ENCODE peak calls at places on chromosomes 12 and 14, in seven cellular contexts. Z, T, L, E, W, S and C are unnamed samples.
A peak's percentile ranks its signal among the peaks of the same experiment; 100 is the strongest.

GRCh38 chr12:115709410-115710065 is 568.0 kb downstream of the MED13L start:
- DNase-seq in L (peak; percentile 68), T (no peak), S (peak; percentile 14), W (peak; percentile 48), Z (peak; percentile 62), E (no peak), C (no peak)

GRCh38 chr14:101824339-101824727 is 62.8 kb downstream of the PPP2R5C start:
- DNase-seq in W (no peak), S (no peak), E (no peak), T (no peak), L (no peak), Z (peak; percentile 43), C (no peak)

GRCh38 chr14:32473476-32473875 is 144.4 kb downstream of the AKAP6 start:
- DNase-seq in T (no peak), L (peak; percentile 69), Z (peak; percentile 46), S (no peak), E (no peak), W (peak; percentile 19), C (peak; percentile 58)

GRCh38 chr12:111788178-111788654 is 21.5 kb downstream of the ALDH2 start:
- DNase-seq in Z (peak; percentile 52), W (no peak), E (no peak), T (no peak), S (no peak), L (peak; percentile 84), C (peak; percentile 47)

GRCh38 chr14:22872833-22873520 is 1.4 kb downstream of the LRP10 start:
- DNase-seq in T (no peak), S (no peak), E (no peak), W (no peak), Z (peak; percentile 21), L (peak; percentile 39), C (no peak)

GRCh38 chr14:92507174-92507768 is 6.3 kb upstream of the RIN3 start:
- DNase-seq in S (no peak), W (peak; percentile 20), L (no peak), E (no peak), T (no peak), Z (no peak), C (no peak)

GRCh38 chr14:98498019-98498885 is 773.7 kb downstream of the BCL11B start:
- DNase-seq in S (no peak), T (no peak), W (no peak), E (no peak), L (no peak), Z (no peak), C (no peak)

GRCh38 chr14:69928111-69928523 is 48.9 kb downstream of the SMOC1 start:
- DNase-seq in E (peak; percentile 58), W (no peak), S (no peak), L (no peak), Z (peak; percentile 70), T (peak; percentile 12), C (peak; percentile 67)

GRCh38 chr12:105946541-105946940 is 192.2 kb downstream of the NUAK1 start:
- DNase-seq in E (no peak), W (no peak), T (peak; percentile 40), S (no peak), L (peak; percentile 74), Z (no peak), C (peak; percentile 42)

GRCh38 chr14:37720131-37720530 is 124.7 kb downstream of the TTC6 start:
- DNase-seq in Z (no peak), T (no peak), L (no peak), S (no peak), E (no peak), W (no peak), C (no peak)

GRCh38 chr12:42097971-42098370 is 46.7 kb downstream of the GXYLT1 start:
- DNase-seq in W (no peak), E (no peak), L (peak; percentile 58), T (no peak), S (no peak), Z (no peak), C (no peak)

GRCh38 chr12:105317942-105318614 is 12.4 kb upstream of the C12orf75 start:
- DNase-seq in S (no peak), L (no peak), E (no peak), T (no peak), Z (no peak), W (no peak), C (no peak)

GRCh38 chr14:100544506-100545141 is 42.6 kb downstream of the BEGAIN start:
- DNase-seq in T (no peak), Z (no peak), L (no peak), S (no peak), W (no peak), E (no peak), C (no peak)

GRCh38 chr12:3097836-3098235 is 20.7 kb downstream of the TSPAN9 start:
- DNase-seq in W (no peak), Z (no peak), S (no peak), E (no peak), L (no peak), T (no peak), C (no peak)

GRCh38 chr14:39219075-39219499 is 14.6 kb upstream of the MIA2 start:
- DNase-seq in L (peak; percentile 89), T (peak; percentile 45), W (no peak), E (no peak), Z (peak; percentile 55), S (no peak), C (peak; percentile 85)

GRCh38 chr12:21823581-21823980 is 49.1 kb upstream of the KCNJ8 start:
- DNase-seq in T (no peak), L (no peak), E (no peak), W (peak; percentile 33), S (peak; percentile 16), Z (peak; percentile 54), C (no peak)

GRCh38 chr14:20802341-20803084 is at the start of gene RNASE1:
- DNase-seq in Z (peak; percentile 10), W (peak; percentile 59), E (no peak), S (peak; percentile 84), L (peak; percentile 37), T (no peak), C (no peak)

GRCh38 chr14:41285193-41285748 is 321.4 kb upstream of the LRFN5 start:
- DNase-seq in S (no peak), L (peak; percentile 30), Z (peak; percentile 58), T (peak; percentile 6), W (peak; percentile 40), E (no peak), C (peak; percentile 22)

GRCh38 chr12:23504043-23504442 is 445.4 kb downstream of the SOX5 start:
- DNase-seq in S (no peak), E (no peak), L (no peak), Z (no peak), T (no peak), W (no peak), C (no peak)

GRCh38 chr12:26906704-26907103 is 31.1 kb downstream of the INTS13 start:
- DNase-seq in S (no peak), T (no peak), L (no peak), W (no peak), E (no peak), Z (no peak), C (no peak)

GRCh38 chr12:113227169-113227568 is 5.9 kb downstream of the TPCN1 start:
- DNase-seq in W (no peak), E (no peak), T (no peak), Z (no peak), S (no peak), L (no peak), C (no peak)

GRCh38 chr12:118052324-118053070 is 8.5 kb downstream of the WSB2 start:
- DNase-seq in Z (peak; percentile 95), L (peak; percentile 93), T (peak; percentile 90), E (peak; percentile 72), S (peak; percentile 58), W (peak; percentile 83), C (peak; percentile 92)
- H3K4me3 ChIP-seq in Z (no peak overlapping the region), L (no peak overlapping the region), T (no peak overlapping the region), E (no peak overlapping the region), S (no peak overlapping the region), W (no peak overlapping the region), C (no peak overlapping the region)

GRCh38 chr12:132479938-132480619 is 9.9 kb upstream of the FBRSL1 start:
- DNase-seq in L (no peak), S (no peak), T (no peak), Z (no peak), E (no peak), W (no peak), C (no peak)
- TF ChIP-seq CTCF in L (no peak), S (no peak), T (no peak), Z (no peak), E (no peak), W (no peak), C (no peak)

GRCh38 chr12:106986625-106987389 is at the start of gene MTERF2:
- DNase-seq in E (peak; percentile 68), W (peak; percentile 88), S (peak; percentile 94), T (peak; percentile 90), Z (peak; percentile 90), L (peak; percentile 95), C (peak; percentile 96)

GRCh38 chr12:106986135-106986534 is 811 bp downstream of the MTERF2 start:
- DNase-seq in Z (no peak), T (no peak), L (no peak), W (no peak), E (no peak), S (no peak), C (no peak)

GRCh38 chr12:106987846-106988245 is 900 bp upstream of the MTERF2 start:
- DNase-seq in W (no peak), E (no peak), Z (no peak), T (no peak), L (no peak), S (no peak), C (no peak)

GRCh38 chr12:106984588-106985137 is 2.3 kb downstream of the MTERF2 start:
- DNase-seq in T (no peak), W (no peak), Z (no peak), L (no peak), S (no peak), E (no peak), C (no peak)

DNA sequence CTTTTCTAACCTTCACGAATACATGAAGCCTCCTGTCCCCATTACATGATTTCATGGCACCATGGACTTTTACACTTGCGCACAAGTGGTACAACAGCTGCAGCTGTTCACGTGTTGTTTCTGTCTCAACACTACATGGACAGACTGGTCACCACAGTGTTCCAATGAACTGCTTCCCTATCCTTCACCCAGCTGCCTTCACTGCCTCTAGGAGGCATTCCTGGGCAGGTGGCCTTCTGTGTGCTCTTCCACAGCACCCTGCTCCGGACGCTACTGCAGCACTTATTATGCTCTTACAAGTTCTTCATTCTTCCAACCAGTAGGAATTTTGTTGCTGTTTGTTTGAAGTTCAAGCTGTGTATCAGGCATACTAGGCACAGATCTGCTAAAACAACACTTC is 1.5 kb downstream of the MTERF2 start:
- DNase-seq in L (no peak), W (no peak), S (no peak), T (no peak), E (no peak), Z (no peak), C (no peak)
- H3K4me3 ChIP-seq in L (no peak overlapping the region), W (no peak overlapping the region), S (peak overlapping the region; percentile 82), T (no peak overlapping the region), E (no peak overlapping the region), Z (no peak overlapping the region), C (no peak overlapping the region)

GRCh38 chr12:17214910-17215309 is 608.9 kb upstream of the LMO3 start:
- DNase-seq in E (no peak), S (no peak), Z (no peak), L (no peak), T (no peak), W (no peak), C (no peak)

GRCh38 chr12:17216156-17216555 is 610.2 kb upstream of the LMO3 start:
- DNase-seq in W (no peak), Z (no peak), T (no peak), L (no peak), E (no peak), S (peak; percentile 35), C (no peak)

DNA sequence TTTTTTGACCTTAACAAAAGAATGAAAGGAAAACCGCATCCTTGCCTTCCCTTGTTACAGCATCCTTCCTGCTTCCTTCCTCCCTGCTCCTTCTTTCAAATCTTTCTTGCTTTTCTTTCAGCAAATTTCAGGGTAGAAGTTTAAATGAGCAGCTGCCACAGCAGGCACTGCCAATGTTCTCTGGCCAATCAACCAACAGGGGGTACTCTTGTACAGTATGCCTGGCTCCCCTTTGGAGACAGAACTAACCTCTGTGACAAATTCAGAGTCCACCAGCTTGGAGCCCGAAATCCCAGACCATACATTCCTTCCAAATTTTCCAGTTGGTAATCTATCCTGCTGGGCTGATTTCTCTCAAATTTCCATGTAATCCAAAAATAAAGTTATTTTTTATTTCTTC is 609.8 kb upstream of the LMO3 start:
- DNase-seq in T (no peak), L (no peak), W (no peak), S (no peak), E (no peak), Z (no peak), C (no peak)
- TF ChIP-seq CTCF in T (no peak), L (no peak), W (no peak), S (no peak), E (no peak), Z (no peak), C (no peak)